ENCODE peak calls at places on chromosome 2, in eight cellular contexts. D, J, F, C, Z, U, O and L are unnamed samples.

GRCh38 chr2:111171337-111171930 is 50.7 kb downstream of the BCL2L11 start:
- DNase-seq in Z (no peak), O (no peak), C (no peak), F (no peak), J (no peak), D (no peak), U (no peak), L (no peak)

GRCh38 chr2:3263487-3263886 is 114.1 kb downstream of the EIPR1 start:
- DNase-seq in J (no peak), D (no peak), Z (no peak), O (no peak), F (no peak), C (no peak), U (no peak), L (no peak)

GRCh38 chr2:218569038-218569431 is 396 bp downstream of the CNOT9 start:
- DNase-seq in C (peak; percentile 88), U (peak; percentile 74), J (peak; percentile 30), O (peak; percentile 73), Z (peak; percentile 79), D (no peak), F (peak; percentile 70), L (peak; percentile 43)

GRCh38 chr2:72204782-72205545 is 57.3 kb upstream of the CYP26B1 start:
- DNase-seq in U (no peak), Z (no peak), D (no peak), J (no peak), O (peak; percentile 50), F (no peak), C (peak; percentile 48), L (no peak)

GRCh38 chr2:168079236-168079635 is 168.2 kb downstream of the STK39 start:
- DNase-seq in Z (no peak), C (no peak), J (no peak), O (no peak), D (no peak), F (no peak), U (no peak), L (no peak)

GRCh38 chr2:217801115-217801531 is 201.7 kb downstream of the TNS1 start:
- DNase-seq in U (peak; percentile 41), J (peak; percentile 14), Z (peak; percentile 47), D (no peak), F (peak; percentile 25), C (no peak), O (no peak), L (no peak)

GRCh38 chr2:149044500-149044899 is 6.0 kb downstream of the LYPD6B start:
- DNase-seq in Z (no peak), U (no peak), F (no peak), J (no peak), C (no peak), D (no peak), O (no peak), L (no peak)

GRCh38 chr2:236177604-236177966 is 9.4 kb upstream of the GBX2 start:
- DNase-seq in F (no peak), Z (peak; percentile 87), U (peak; percentile 72), O (peak; percentile 19), D (peak; percentile 59), C (peak; percentile 29), J (no peak), L (no peak)

GRCh38 chr2:3634631-3635091 is 23.3 kb upstream of the ALLC start:
- DNase-seq in F (peak; percentile 28), J (no peak), D (no peak), C (no peak), Z (no peak), U (no peak), O (no peak), L (no peak)

GRCh38 chr2:148557844-148558436 is 86.6 kb upstream of the EPC2 start:
- DNase-seq in J (no peak), O (no peak), F (no peak), D (no peak), C (no peak), Z (no peak), U (no peak), L (no peak)

GRCh38 chr2:38374978-38375377 is 2.1 kb downstream of the ATL2 start:
- DNase-seq in D (no peak), F (no peak), C (peak; percentile 28), U (no peak), J (no peak), Z (peak; percentile 26), O (peak; percentile 19), L (no peak)

GRCh38 chr2:55992465-55992864 is 68.9 kb upstream of the EFEMP1 start:
- DNase-seq in O (peak; percentile 91), D (no peak), J (no peak), U (no peak), C (peak; percentile 98), F (peak; percentile 47), Z (no peak), L (no peak)

GRCh38 chr2:42770288-42771131 is 6.6 kb upstream of the OXER1 start:
- DNase-seq in J (no peak), C (peak; percentile 61), Z (peak; percentile 86), O (peak; percentile 29), U (peak; percentile 42), F (peak; percentile 57), D (peak; percentile 29), L (no peak)

GRCh38 chr2:47023332-47023731 is 107.7 kb upstream of the MCFD2 start:
- DNase-seq in Z (no peak), U (no peak), D (no peak), O (no peak), F (no peak), C (no peak), J (no peak), L (no peak)

GRCh38 chr2:64493788-64494187 is 30.3 kb upstream of the AFTPH start:
- DNase-seq in C (peak; percentile 8), O (no peak), D (no peak), F (no peak), Z (no peak), J (no peak), U (no peak), L (no peak)

GRCh38 chr2:26474261-26474785 is 3.6 kb downstream of the OTOF start:
- DNase-seq in J (no peak), O (no peak), F (no peak), D (no peak), C (no peak), U (no peak), Z (no peak), L (no peak)

GRCh38 chr2:129255610-129256313 is 723.7 kb upstream of the RAB6C start:
- DNase-seq in U (no peak), Z (no peak), C (no peak), O (no peak), D (no peak), F (no peak), J (no peak), L (no peak)

GRCh38 chr2:207748993-207749392 is 20.7 kb downstream of the FZD5 start:
- DNase-seq in J (no peak), Z (no peak), F (no peak), O (no peak), U (no peak), D (no peak), C (no peak), L (no peak)
- TF ChIP-seq CTCF in J (no peak), Z (no peak), F (no peak), O (no peak), U (no peak), D (peak; percentile 34), C (no peak), L (peak; percentile 16)

DNA sequence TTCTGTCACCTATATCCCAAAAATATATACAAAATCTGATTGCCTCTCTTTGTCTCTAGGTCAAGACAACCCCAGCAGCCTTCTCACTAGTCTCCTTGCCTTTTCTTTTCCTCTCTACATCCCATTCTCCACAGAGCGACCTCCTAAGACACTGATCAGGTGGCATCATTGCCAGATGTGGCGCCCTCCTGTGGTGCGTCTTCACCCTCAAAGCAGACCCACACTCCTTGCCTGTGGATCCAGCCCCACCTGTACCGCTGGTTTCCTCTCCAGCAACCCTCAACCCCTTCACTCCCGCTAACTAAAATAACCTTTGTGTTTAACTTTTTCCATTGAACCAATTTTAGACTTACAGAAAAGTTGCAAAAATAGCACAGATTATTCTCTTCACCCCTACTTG is 273.3 kb downstream of the GLI2 start:
- DNase-seq in J (no peak), D (no peak), F (no peak), C (peak; percentile 17), U (no peak), Z (peak; percentile 49), O (peak; percentile 5), L (no peak)
- TF ChIP-seq CTCF in J (no peak), D (peak; percentile 43), F (no peak), C (peak; percentile 56), U (no peak), Z (peak; percentile 52), O (peak; percentile 37), L (peak; percentile 35)

GRCh38 chr2:107437265-107437664 is 389.4 kb upstream of the RGPD4 start:
- DNase-seq in J (no peak), Z (no peak), D (no peak), C (no peak), U (no peak), O (no peak), F (no peak), L (no peak)

GRCh38 chr2:107437807-107438206 is 388.9 kb upstream of the RGPD4 start:
- DNase-seq in U (no peak), F (no peak), O (no peak), D (no peak), J (no peak), C (no peak), Z (no peak), L (no peak)
- TF ChIP-seq CTCF in U (no peak), F (no peak), O (no peak), D (no peak), J (no peak), C (no peak), Z (no peak), L (no peak)

DNA sequence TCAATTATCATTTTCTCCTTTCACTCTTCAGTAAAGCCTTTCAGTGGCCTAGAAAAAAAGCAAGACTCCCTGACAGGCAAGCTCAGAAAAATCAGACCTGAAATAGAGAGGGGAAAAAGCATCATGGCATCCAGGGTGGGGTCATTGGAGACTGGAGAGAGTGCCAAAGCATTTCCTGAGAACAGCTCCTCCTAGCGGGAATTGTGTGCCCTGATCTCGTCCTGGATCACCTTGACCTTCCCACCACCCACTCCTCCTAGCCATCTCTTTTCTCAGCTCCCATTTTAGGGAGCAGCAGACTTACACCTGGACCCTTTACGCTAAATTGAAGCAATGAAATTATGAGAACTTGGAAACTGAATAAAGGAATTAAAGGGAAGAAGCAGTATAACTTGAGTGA is 176.6 kb downstream of the VWC2L start:
- DNase-seq in Z (peak; percentile 45), D (peak; percentile 11), F (no peak), J (no peak), C (no peak), O (no peak), U (peak; percentile 20), L (no peak)
- TF ChIP-seq CTCF in Z (peak; percentile 64), D (peak; percentile 48), F (no peak), J (no peak), C (peak; percentile 17), O (peak; percentile 15), U (peak; percentile 32), L (peak; percentile 25)